ENCODE peak calls at places on chromosomes 6 and 20, in five cellular contexts. L is cardiac fibroblast; X is DMS53; T is spleen; Q is stimulated activated CD4-positive, alpha-beta T cell treated with anti-CD3 and anti-CD28 coated beads, Interleukin-1b, Interleukin-23, amount 100 ng/mL, for 4 hours. F is an unnamed sample.

GRCh38 chr20:438581-439469 is 23.5 kb downstream of the TBC1D20 start:
- DNase-seq in L (no peak), X (no peak), T (peak), Q (peak), F (no peak)

GRCh38 chr6:85920782-85921181 is 278.1 kb upstream of the SYNCRIP start:
- DNase-seq in L (no peak), X (peak), T (no peak), Q (no peak), F (no peak)

GRCh38 chr6:137240168-137240567 is 21.0 kb upstream of the IFNGR1 start:
- DNase-seq in L (peak), X (no peak), T (peak), Q (no peak), F (no peak)

GRCh38 chr20:59159822-59160740 is 3.5 kb upstream of the ZNF831 start:
- DNase-seq in L (no peak), X (peak), T (no peak), Q (no peak), F (no peak)

GRCh38 chr6:55882731-55883595 is 7.6 kb upstream of the BMP5 start:
- DNase-seq in L (peak), X (no peak), T (no peak), Q (no peak), F (no peak)

GRCh38 chr6:120871416-120872261 is 462.6 kb downstream of the TBC1D32 start:
- DNase-seq in L (no peak), X (no peak), T (peak), Q (no peak), F (peak)

GRCh38 chr6:47478233-47479155 is 905 bp downstream of the CD2AP start:
- DNase-seq in L (peak), X (peak), T (no peak), Q (peak), F (no peak)

GRCh38 chr6:13800615-13801014 is 13.7 kb downstream of the MCUR1 start:
- DNase-seq in L (no peak), X (no peak), T (no peak), Q (no peak), F (no peak)

GRCh38 chr20:45313065-45313695 is 5.1 kb upstream of the MATN4 start:
- DNase-seq in L (no peak), X (no peak), T (no peak), Q (no peak), F (no peak)

GRCh38 chr6:146028250-146028789 is 542 bp upstream of the GRM1 start:
- DNase-seq in L (peak), X (peak), T (peak), Q (peak), F (peak)

GRCh38 chr20:45229264-45230056 is 8.3 kb downstream of the SEMG2 start:
- DNase-seq in L (peak), X (peak), T (peak), Q (no peak), F (no peak)

F was measured in SK-N-DZ.